ENCODE peak calls at places on chromosomes 12 and 14, in nine cellular contexts. F, X, M, D, W, T, G, B and H are unnamed samples.

GRCh38 chr14:105400016-105400415 is 1.7 kb downstream of the TEX22 start:
- DNase-seq in F (no peak), X (no peak), M (no peak), D (no peak), W (no peak), T (no peak), G (no peak), B (no peak), H (no peak)

GRCh38 chr14:92425101-92425500 is 88.5 kb upstream of the RIN3 start:
- DNase-seq in F (no peak), X (no peak), M (peak), D (no peak), W (no peak), T (no peak), G (no peak), B (no peak), H (no peak)

GRCh38 chr12:50043854-50044253 is 13.5 kb upstream of the ASIC1 start:
- DNase-seq in F (no peak), X (no peak), M (no peak), D (no peak), W (no peak), T (no peak), G (no peak), B (no peak), H (no peak)

GRCh38 chr12:13102481-13103195 is 829 bp downstream of the GSG1 start:
- DNase-seq in F (no peak), X (no peak), M (peak), D (no peak), W (no peak), T (no peak), G (no peak), B (peak), H (no peak)

GRCh38 chr12:4664111-4664510 is 15.2 kb downstream of the NDUFA9 start:
- DNase-seq in F (no peak), X (no peak), M (peak), D (peak), W (no peak), T (no peak), G (no peak), B (no peak), H (no peak)

GRCh38 chr12:47551426-47551851 is 154.4 kb downstream of the RPAP3 start:
- DNase-seq in F (no peak), X (no peak), M (peak), D (no peak), W (no peak), T (no peak), G (no peak), B (no peak), H (no peak)

GRCh38 chr14:33062476-33062875 is 123.8 kb downstream of the NPAS3 start:
- DNase-seq in F (no peak), X (no peak), M (no peak), D (no peak), W (no peak), T (no peak), G (no peak), B (no peak), H (no peak)

GRCh38 chr14:37592288-37593274 is 2.5 kb downstream of the FOXA1 start:
- DNase-seq in F (no peak), X (no peak), M (no peak), D (no peak), W (no peak), T (no peak), G (no peak), B (no peak), H (no peak)

GRCh38 chr12:49801141-49802063 is 26.8 kb downstream of the NCKAP5L start:
- DNase-seq in F (no peak), X (no peak), M (no peak), D (no peak), W (no peak), T (no peak), G (no peak), B (no peak), H (no peak)

GRCh38 chr14:20679907-20680306 is 4.5 kb upstream of the RNASE4 start:
- DNase-seq in F (no peak), X (no peak), M (no peak), D (no peak), W (no peak), T (no peak), G (no peak), B (no peak), H (peak)

GRCh38 chr12:127241056-127241830 is 1025.7 kb upstream of the TMEM132C start:
- DNase-seq in F (no peak), X (no peak), M (no peak), D (no peak), W (no peak), T (no peak), G (no peak), B (no peak), H (no peak)

GRCh38 chr12:123713398-123714301 is 1.5 kb downstream of the ATP6V0A2 start:
- DNase-seq in F (no peak), X (no peak), M (no peak), D (no peak), W (peak), T (no peak), G (no peak), B (no peak), H (no peak)

GRCh38 chr14:89114109-89114508 is 289.7 kb downstream of the TTC8 start:
- DNase-seq in F (no peak), X (no peak), M (no peak), D (no peak), W (no peak), T (no peak), G (no peak), B (no peak), H (no peak)